ENCODE peak calls at places on chromosomes 16 and 17, in five cellular contexts. One of them, this sample, is unnamed. For H3K36me3 and H3K27me3, the result is how much of the 10 kb centered on the place peaks cover.

GRCh38 chr17:81118308-81119221 is 46.7 kb upstream of the PVALEF start:
- DNase-seq in bronchial epithelial cell: peak
- DNase-seq in GM06990: no peak
- DNase-seq in vagina: no peak
- DNase-seq in neuronal stem cell: no peak
- DNase-seq in this sample: no peak

GRCh38 chr16:72978212-72978611 is 69.7 kb downstream of the ZFHX3 start:
- DNase-seq in bronchial epithelial cell: no peak
- DNase-seq in GM06990: no peak
- DNase-seq in vagina: no peak
- DNase-seq in neuronal stem cell: no peak
- DNase-seq in this sample: no peak

GRCh38 chr17:75406222-75406615 is 741 bp upstream of the GRB2 start:
- DNase-seq in bronchial epithelial cell: no peak
- DNase-seq in GM06990: no peak
- DNase-seq in vagina: no peak
- DNase-seq in neuronal stem cell: no peak
- DNase-seq in this sample: peak

GRCh38 chr17:59465949-59466307 is 99.5 kb upstream of the DHX40 start:
- DNase-seq in bronchial epithelial cell: no peak
- DNase-seq in GM06990: no peak
- DNase-seq in vagina: no peak
- DNase-seq in neuronal stem cell: no peak
- DNase-seq in this sample: no peak

GRCh38 chr16:29876186-29876577 is 13.2 kb upstream of the CDIPT start:
- DNase-seq in bronchial epithelial cell: no peak
- DNase-seq in GM06990: no peak
- DNase-seq in vagina: no peak
- DNase-seq in neuronal stem cell: no peak
- DNase-seq in this sample: no peak

GRCh38 chr17:17491546-17491988 is 4.6 kb downstream of the RASD1 start:
- DNase-seq in bronchial epithelial cell: no peak
- DNase-seq in GM06990: no peak
- DNase-seq in vagina: no peak
- DNase-seq in neuronal stem cell: no peak
- DNase-seq in this sample: no peak

GRCh38 chr17:2562162-2562858 is 31.1 kb upstream of the PAFAH1B1 start:
- DNase-seq in bronchial epithelial cell: no peak
- DNase-seq in GM06990: no peak
- DNase-seq in vagina: no peak
- DNase-seq in neuronal stem cell: no peak
- DNase-seq in this sample: no peak

GRCh38 chr16:53061701-53062159 is 6.9 kb downstream of the CHD9 start:
- DNase-seq in bronchial epithelial cell: no peak
- DNase-seq in GM06990: peak
- DNase-seq in vagina: no peak
- DNase-seq in neuronal stem cell: no peak
- DNase-seq in this sample: no peak

GRCh38 chr17:13822671-13823070 is 220.9 kb upstream of the HS3ST3A1 start:
- DNase-seq in bronchial epithelial cell: no peak
- DNase-seq in GM06990: no peak
- DNase-seq in vagina: no peak
- DNase-seq in neuronal stem cell: no peak
- DNase-seq in this sample: no peak

GRCh38 chr17:13827118-13827517 is 225.4 kb upstream of the HS3ST3A1 start:
- DNase-seq in bronchial epithelial cell: no peak
- DNase-seq in GM06990: no peak
- DNase-seq in vagina: no peak
- DNase-seq in neuronal stem cell: no peak
- DNase-seq in this sample: no peak

GRCh38 chr17:13825526-13826040 is 223.9 kb upstream of the HS3ST3A1 start:
- DNase-seq in bronchial epithelial cell: no peak
- DNase-seq in GM06990: no peak
- DNase-seq in vagina: no peak
- DNase-seq in neuronal stem cell: no peak
- DNase-seq in this sample: no peak
- H3K4me3 ChIP-seq in bronchial epithelial cell: no peak
- H3K4me3 ChIP-seq in GM06990: no peak
- H3K4me3 ChIP-seq in vagina: no peak
- H3K4me3 ChIP-seq in neuronal stem cell: no peak
- H3K4me3 ChIP-seq in this sample: no peak

GRCh38 chr16:25157476-25157875 is 45.9 kb downstream of the LCMT1 start:
- DNase-seq in bronchial epithelial cell: no peak
- DNase-seq in GM06990: no peak
- DNase-seq in vagina: no peak
- DNase-seq in neuronal stem cell: no peak
- DNase-seq in this sample: no peak
- H3K36me3 ChIP-seq in bronchial epithelial cell: under half
- H3K36me3 ChIP-seq in GM06990: under half
- H3K36me3 ChIP-seq in vagina: under half
- H3K36me3 ChIP-seq in neuronal stem cell: half or more
- H3K36me3 ChIP-seq in this sample: under half

GRCh38 chr16:75927824-75928223 is 201.5 kb upstream of the CPHXL start:
- DNase-seq in bronchial epithelial cell: no peak
- DNase-seq in GM06990: no peak
- DNase-seq in vagina: no peak
- DNase-seq in neuronal stem cell: no peak
- DNase-seq in this sample: no peak
- H3K27me3 ChIP-seq in bronchial epithelial cell: under half
- H3K27me3 ChIP-seq in GM06990: under half
- H3K27me3 ChIP-seq in vagina: under half
- H3K27me3 ChIP-seq in neuronal stem cell: under half
- H3K27me3 ChIP-seq in this sample: under half

GRCh38 chr17:3669085-3669347 is 404 bp downstream of the EMC6 start:
- DNase-seq in bronchial epithelial cell: no peak
- DNase-seq in GM06990: no peak
- DNase-seq in vagina: no peak
- DNase-seq in neuronal stem cell: no peak
- DNase-seq in this sample: no peak
- H3K4me3 ChIP-seq in bronchial epithelial cell: peak
- H3K4me3 ChIP-seq in GM06990: peak
- H3K4me3 ChIP-seq in vagina: peak
- H3K4me3 ChIP-seq in neuronal stem cell: peak
- H3K4me3 ChIP-seq in this sample: peak

GRCh38 chr16:2755158-2755557 is 2.7 kb downstream of the SRRM2 start:
- DNase-seq in bronchial epithelial cell: no peak
- DNase-seq in GM06990: no peak
- DNase-seq in vagina: no peak
- DNase-seq in neuronal stem cell: no peak
- DNase-seq in this sample: no peak

GRCh38 chr16:2757344-2757743 is 4.9 kb downstream of the SRRM2 start:
- DNase-seq in bronchial epithelial cell: no peak
- DNase-seq in GM06990: no peak
- DNase-seq in vagina: no peak
- DNase-seq in neuronal stem cell: no peak
- DNase-seq in this sample: no peak

GRCh38 chr16:2753523-2754020 is 1.1 kb downstream of the SRRM2 start:
- DNase-seq in bronchial epithelial cell: no peak
- DNase-seq in GM06990: no peak
- DNase-seq in vagina: no peak
- DNase-seq in neuronal stem cell: no peak
- DNase-seq in this sample: no peak

GRCh38 chr16:2752850-2753522 is 548 bp downstream of the SRRM2 start:
- DNase-seq in bronchial epithelial cell: peak
- DNase-seq in GM06990: peak
- DNase-seq in vagina: no peak
- DNase-seq in neuronal stem cell: no peak
- DNase-seq in this sample: no peak

DNA sequence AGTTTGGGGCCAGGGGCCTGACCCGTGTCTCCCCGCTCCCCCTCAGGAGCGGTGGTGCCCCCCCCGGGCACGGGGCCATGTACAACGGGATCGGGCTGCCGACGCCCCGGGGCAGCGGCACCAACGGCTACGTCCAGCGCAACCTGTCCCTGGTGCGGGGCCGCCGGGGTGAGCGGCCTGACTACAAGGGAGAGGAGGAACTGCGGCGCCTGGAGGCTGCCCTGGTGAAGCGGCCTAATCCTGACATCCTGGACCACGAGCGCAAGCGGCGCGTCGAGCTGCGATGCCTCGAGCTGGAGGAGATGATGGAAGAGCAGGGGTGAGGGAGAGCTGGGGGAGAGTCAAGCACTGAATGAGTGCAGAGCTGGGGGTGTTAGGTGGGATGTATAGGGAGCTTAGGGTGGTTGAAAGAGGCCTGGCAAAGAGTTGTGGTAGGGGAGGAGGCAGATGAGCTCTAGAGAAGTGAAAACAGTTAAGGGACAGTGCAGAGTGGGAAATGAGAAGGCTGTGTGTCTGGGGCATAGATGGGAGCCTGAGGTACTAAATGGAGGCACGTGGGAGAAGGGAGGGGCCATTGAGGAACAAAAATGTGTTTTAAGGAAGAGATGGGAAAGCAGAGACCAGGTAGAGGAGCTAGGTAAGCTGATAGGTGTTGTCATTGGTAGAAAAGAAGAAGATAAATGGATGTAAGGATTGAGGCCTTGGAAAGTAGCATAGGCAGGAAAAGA is 4.0 kb downstream of the SRRM2 start:
- DNase-seq in bronchial epithelial cell: no peak
- DNase-seq in GM06990: no peak
- DNase-seq in vagina: no peak
- DNase-seq in neuronal stem cell: no peak
- DNase-seq in this sample: no peak
- H3K36me3 ChIP-seq in bronchial epithelial cell: under half
- H3K36me3 ChIP-seq in GM06990: under half
- H3K36me3 ChIP-seq in vagina: half or more
- H3K36me3 ChIP-seq in neuronal stem cell: half or more
- H3K36me3 ChIP-seq in this sample: under half

GRCh38 chr17:69538795-69539194 is 124.3 kb downstream of the MAP2K6 start:
- DNase-seq in bronchial epithelial cell: no peak
- DNase-seq in GM06990: no peak
- DNase-seq in vagina: no peak
- DNase-seq in neuronal stem cell: no peak
- DNase-seq in this sample: no peak
- H3K27me3 ChIP-seq in bronchial epithelial cell: under half
- H3K27me3 ChIP-seq in GM06990: under half
- H3K27me3 ChIP-seq in vagina: under half
- H3K27me3 ChIP-seq in neuronal stem cell: under half
- H3K27me3 ChIP-seq in this sample: under half

GRCh38 chr17:28293994-28294393 is 25.0 kb upstream of the TMEM97 start:
- DNase-seq in bronchial epithelial cell: no peak
- DNase-seq in GM06990: no peak
- DNase-seq in vagina: no peak
- DNase-seq in neuronal stem cell: no peak
- DNase-seq in this sample: no peak

GRCh38 chr17:28295677-28296578 is 23.1 kb upstream of the TMEM97 start:
- DNase-seq in bronchial epithelial cell: no peak
- DNase-seq in GM06990: no peak
- DNase-seq in vagina: no peak
- DNase-seq in neuronal stem cell: no peak
- DNase-seq in this sample: no peak

GRCh38 chr17:28285965-28286364 is 33.0 kb upstream of the TMEM97 start:
- DNase-seq in bronchial epithelial cell: no peak
- DNase-seq in GM06990: no peak
- DNase-seq in vagina: no peak
- DNase-seq in neuronal stem cell: no peak
- DNase-seq in this sample: no peak

GRCh38 chr17:28290703-28291102 is 28.3 kb upstream of the TMEM97 start:
- DNase-seq in bronchial epithelial cell: no peak
- DNase-seq in GM06990: no peak
- DNase-seq in vagina: no peak
- DNase-seq in neuronal stem cell: no peak
- DNase-seq in this sample: no peak

DNA sequence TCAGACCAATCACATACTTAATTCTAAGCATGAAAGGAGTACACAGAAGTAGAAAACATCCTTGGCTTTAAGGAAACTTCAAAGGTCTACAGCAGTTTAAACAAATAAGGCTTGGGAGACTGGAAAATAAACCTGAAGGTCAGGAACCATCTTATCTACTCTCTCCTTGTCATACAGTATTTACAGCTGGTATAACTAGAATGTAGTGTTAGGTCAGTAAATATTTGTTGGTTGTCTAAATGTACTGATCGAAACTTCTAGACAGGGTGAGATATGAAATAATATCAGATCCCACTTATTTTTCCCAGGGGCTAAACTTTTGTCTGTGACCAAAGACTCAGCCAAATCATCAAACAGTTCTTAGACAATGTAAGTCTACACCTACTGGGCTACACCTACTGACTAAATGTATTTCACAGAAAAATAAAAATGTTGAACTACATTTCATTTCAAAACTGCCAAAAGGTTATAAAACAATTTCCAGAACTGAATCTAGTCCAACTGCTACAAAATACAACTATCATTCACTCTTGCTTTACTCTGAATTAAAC is 27.1 kb upstream of the TMEM97 start:
- DNase-seq in bronchial epithelial cell: no peak
- DNase-seq in GM06990: no peak
- DNase-seq in vagina: no peak
- DNase-seq in neuronal stem cell: no peak
- DNase-seq in this sample: no peak
- H3K4me3 ChIP-seq in bronchial epithelial cell: no peak
- H3K4me3 ChIP-seq in GM06990: no peak
- H3K4me3 ChIP-seq in vagina: no peak
- H3K4me3 ChIP-seq in neuronal stem cell: no peak
- H3K4me3 ChIP-seq in this sample: no peak

GRCh38 chr17:48910370-48910769 is 2.2 kb downstream of the UBE2Z start:
- DNase-seq in bronchial epithelial cell: no peak
- DNase-seq in GM06990: no peak
- DNase-seq in vagina: no peak
- DNase-seq in neuronal stem cell: no peak
- DNase-seq in this sample: no peak

GRCh38 chr17:48909796-48910195 is 1.6 kb downstream of the UBE2Z start:
- DNase-seq in bronchial epithelial cell: peak
- DNase-seq in GM06990: no peak
- DNase-seq in vagina: no peak
- DNase-seq in neuronal stem cell: no peak
- DNase-seq in this sample: no peak

GRCh38 chr17:48908853-48909394 is 717 bp downstream of the UBE2Z start:
- DNase-seq in bronchial epithelial cell: peak
- DNase-seq in GM06990: peak
- DNase-seq in vagina: no peak
- DNase-seq in neuronal stem cell: peak
- DNase-seq in this sample: peak

GRCh38 chr17:48915459-48916282 is 7.5 kb downstream of the UBE2Z start:
- DNase-seq in bronchial epithelial cell: peak
- DNase-seq in GM06990: peak
- DNase-seq in vagina: no peak
- DNase-seq in neuronal stem cell: no peak
- DNase-seq in this sample: peak

DNA sequence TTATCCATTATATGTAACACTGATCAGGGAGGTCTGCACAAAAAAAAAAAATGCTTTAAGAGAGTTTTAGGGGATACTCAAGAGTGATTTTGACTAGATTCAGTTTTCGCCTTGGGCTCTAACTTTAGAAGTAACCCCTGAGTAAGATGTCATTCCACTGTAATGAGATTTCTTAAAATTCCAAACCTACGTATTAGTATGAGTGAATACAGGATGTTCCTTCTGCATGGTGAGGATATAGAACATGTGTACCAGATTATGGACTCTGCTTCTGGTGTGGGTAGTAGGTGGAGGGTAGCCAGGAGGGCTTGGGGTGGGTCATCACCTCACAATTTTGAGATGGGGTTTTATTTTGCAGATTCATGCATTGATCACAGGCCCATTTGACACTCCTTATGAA is 4.3 kb downstream of the UBE2Z start:
- DNase-seq in bronchial epithelial cell: no peak
- DNase-seq in GM06990: no peak
- DNase-seq in vagina: no peak
- DNase-seq in neuronal stem cell: no peak
- DNase-seq in this sample: no peak
- H3K36me3 ChIP-seq in bronchial epithelial cell: under half
- H3K36me3 ChIP-seq in GM06990: under half
- H3K36me3 ChIP-seq in vagina: under half
- H3K36me3 ChIP-seq in neuronal stem cell: half or more
- H3K36me3 ChIP-seq in this sample: under half

This sample was measured in naive thymus-derived CD4-positive, alpha-beta T cell.